ENCODE peak calls at places on chromosomes 4 and X, in six cellular contexts. N, Q, M, T, C and V are unnamed samples.

GRCh38 chr4:15955670-15956069 is 7.3 kb downstream of the FGFBP2 start:
- DNase-seq in N (no peak), Q (no peak), M (no peak), C (peak), T (no peak), V (no peak)

GRCh38 chr4:8328866-8329559 is 59.5 kb downstream of the HTRA3 start:
- DNase-seq in N (no peak), Q (no peak), C (no peak), M (no peak), T (peak), V (peak)

GRCh38 chrX:39773923-39774803 is 323.6 kb downstream of the BCOR start:
- DNase-seq in Q (no peak), T (no peak), N (no peak), M (no peak), C (no peak), V (no peak)

GRCh38 chr4:147927377-147928137 is 195.7 kb downstream of the ARHGAP10 start:
- DNase-seq in N (no peak), Q (no peak), M (no peak), T (no peak), C (peak), V (no peak)

GRCh38 chr4:143307536-143307935 is 29.1 kb upstream of the GAB1 start:
- DNase-seq in N (no peak), C (no peak), Q (no peak), T (no peak), M (no peak), V (no peak)

GRCh38 chr4:89258506-89258905 is 49.1 kb downstream of the GPRIN3 start:
- DNase-seq in T (no peak), C (peak), N (no peak), M (no peak), Q (no peak), V (no peak)

GRCh38 chrX:39859991-39860861 is 237.5 kb downstream of the BCOR start:
- DNase-seq in Q (no peak), M (no peak), C (peak), N (no peak), T (no peak), V (peak)

GRCh38 chr4:1683371-1683902 is 676 bp downstream of the FAM53A start:
- DNase-seq in N (peak), Q (no peak), M (no peak), C (peak), T (no peak), V (no peak)

GRCh38 chrX:97547873-97548578 is 664.3 kb downstream of the RPA4 start:
- DNase-seq in C (peak), N (no peak), Q (no peak), M (no peak), T (no peak), V (no peak)

GRCh38 chr4:122015203-122015602 is 63.3 kb upstream of the TRPC3 start:
- DNase-seq in T (no peak), Q (no peak), M (no peak), N (no peak), C (no peak), V (no peak)

GRCh38 chrX:40171513-40172168 is 73.9 kb upstream of the BCOR start:
- DNase-seq in M (peak), C (peak), T (no peak), Q (no peak), N (no peak), V (peak)

GRCh38 chr4:148060264-148061138 is 328.6 kb downstream of the ARHGAP10 start:
- DNase-seq in N (no peak), C (no peak), Q (no peak), M (no peak), T (no peak), V (no peak)

GRCh38 chr4:169272265-169272886 is 1.6 kb upstream of the SH3RF1 start:
- DNase-seq in T (no peak), Q (no peak), M (no peak), C (no peak), N (no peak), V (no peak)

GRCh38 chr4:986428-986948 is 356 bp upstream of the IDUA start:
- DNase-seq in M (no peak), C (no peak), Q (no peak), T (no peak), N (no peak), V (no peak)

GRCh38 chr4:126604273-126604867 is 1028.4 kb upstream of the INTU start:
- DNase-seq in C (peak), T (no peak), N (no peak), M (no peak), Q (no peak), V (no peak)

GRCh38 chrX:1673337-1673736 is 58.5 kb downstream of the ASMT start:
- DNase-seq in M (no peak), C (peak), T (no peak), N (no peak), Q (no peak), V (no peak)

GRCh38 chrX:100647739-100648138 is 3.7 kb downstream of the SRPX2 start:
- DNase-seq in M (no peak), C (no peak), N (no peak), T (no peak), Q (no peak), V (no peak)

GRCh38 chrX:97740886-97741285 is 857.2 kb downstream of the RPA4 start:
- DNase-seq in M (no peak), N (no peak), T (no peak), C (no peak), Q (no peak), V (no peak)

GRCh38 chr4:145583656-145584055 is 35.5 kb upstream of the MMAA start:
- DNase-seq in T (no peak), M (no peak), Q (no peak), C (no peak), N (no peak), V (no peak)

GRCh38 chrX:49915352-49916222 is 6.8 kb upstream of the CLCN5 start:
- DNase-seq in T (no peak), Q (no peak), M (no peak), C (peak), N (peak), V (peak)

GRCh38 chrX:79259073-79259689 is 108.0 kb downstream of the ITM2A start:
- DNase-seq in C (no peak), N (no peak), Q (no peak), M (no peak), T (no peak), V (no peak)

GRCh38 chrX:57074458-57074857 is 46.9 kb downstream of the SPIN2B start:
- DNase-seq in T (no peak), M (no peak), C (no peak), N (no peak), Q (no peak), V (no peak)

GRCh38 chr4:128776794-128777216 is 32.7 kb upstream of the JADE1 start:
- DNase-seq in T (no peak), C (no peak), N (no peak), M (peak), Q (no peak), V (peak)

GRCh38 chrX:9171841-9172240 is 137.9 kb upstream of the FAM9B start:
- DNase-seq in Q (no peak), N (no peak), M (no peak), T (no peak), C (no peak), V (no peak)

GRCh38 chr4:186566068-186566467 is 10.7 kb upstream of the MTNR1A start:
- DNase-seq in Q (no peak), M (no peak), C (no peak), N (no peak), T (no peak), V (no peak)

GRCh38 chr4:186570193-186570996 is 15.0 kb upstream of the MTNR1A start:
- DNase-seq in C (no peak), N (no peak), M (no peak), T (no peak), Q (no peak), V (no peak)

GRCh38 chr4:186563761-186564160 is 8.4 kb upstream of the MTNR1A start:
- DNase-seq in T (no peak), C (no peak), M (no peak), Q (no peak), N (no peak), V (no peak)

GRCh38 chr4:186569533-186570192 is 14.3 kb upstream of the MTNR1A start:
- DNase-seq in Q (no peak), M (no peak), T (no peak), N (no peak), C (no peak), V (no peak)
- H3K27ac ChIP-seq in Q (no peak), M (no peak), T (no peak), N (no peak), C (no peak), V (no peak)

DNA sequence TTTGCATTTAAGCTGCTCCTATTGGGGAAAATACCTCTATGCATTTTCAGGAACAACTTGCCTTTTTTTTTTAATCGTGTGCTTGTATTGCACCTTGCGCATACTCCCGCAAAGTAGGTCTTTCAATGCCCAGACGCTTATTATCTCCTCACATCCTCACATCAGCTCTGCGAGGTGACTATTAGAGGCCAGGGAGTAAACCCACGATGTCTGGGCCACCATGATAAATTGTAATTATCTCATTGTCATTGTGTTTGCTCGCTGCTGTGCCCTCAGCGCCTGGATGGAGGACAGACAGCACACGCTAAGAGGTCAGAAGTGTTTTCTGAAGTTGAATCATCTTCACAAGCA is 974 bp upstream of the RELL1 start:
- DNase-seq in C (no peak), Q (no peak), T (no peak), M (no peak), N (no peak), V (no peak)
- H3K27ac ChIP-seq in C (no peak), Q (peak), T (peak), M (peak), N (peak), V (peak)

GRCh38 chr4:38684951-38685350 is 21.0 kb downstream of the KLF3 start:
- DNase-seq in T (no peak), N (no peak), Q (no peak), C (no peak), M (no peak), V (no peak)
- H3K27ac ChIP-seq in T (peak), N (peak), Q (no peak), C (no peak), M (no peak), V (no peak)

DNA sequence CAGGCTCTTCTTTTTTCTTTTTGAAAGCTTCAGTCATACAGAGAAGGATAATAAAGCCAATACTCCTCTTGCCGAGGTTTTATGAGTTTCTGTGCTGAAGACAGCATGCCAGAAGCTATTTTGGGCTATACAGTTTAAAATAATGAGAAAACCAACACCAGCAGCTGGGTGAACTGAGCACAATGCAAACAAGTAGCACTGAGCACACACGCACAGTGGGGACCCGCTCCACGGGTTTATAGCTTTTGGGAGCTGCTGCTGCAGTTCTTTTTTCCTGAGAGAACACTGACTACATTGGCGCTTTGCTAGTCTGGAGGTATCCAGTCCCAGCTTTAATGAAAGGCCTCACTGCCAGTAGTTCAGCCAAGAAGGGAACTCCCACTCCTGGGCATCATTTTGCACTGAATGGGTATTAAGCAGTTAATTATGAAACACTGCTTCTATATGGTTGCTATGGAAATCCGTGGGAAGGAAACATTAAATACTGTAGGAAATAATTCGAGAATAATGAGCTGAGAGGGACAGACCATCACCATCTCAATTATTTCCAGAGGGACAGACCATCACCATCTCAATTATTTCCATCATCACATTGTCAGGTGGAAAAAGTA is 184.4 kb upstream of the CTSO start:
- DNase-seq in M (no peak), N (no peak), T (no peak), C (peak), Q (no peak), V (no peak)
- H3K27ac ChIP-seq in M (no peak), N (no peak), T (no peak), C (no peak), Q (no peak), V (no peak)

DNA sequence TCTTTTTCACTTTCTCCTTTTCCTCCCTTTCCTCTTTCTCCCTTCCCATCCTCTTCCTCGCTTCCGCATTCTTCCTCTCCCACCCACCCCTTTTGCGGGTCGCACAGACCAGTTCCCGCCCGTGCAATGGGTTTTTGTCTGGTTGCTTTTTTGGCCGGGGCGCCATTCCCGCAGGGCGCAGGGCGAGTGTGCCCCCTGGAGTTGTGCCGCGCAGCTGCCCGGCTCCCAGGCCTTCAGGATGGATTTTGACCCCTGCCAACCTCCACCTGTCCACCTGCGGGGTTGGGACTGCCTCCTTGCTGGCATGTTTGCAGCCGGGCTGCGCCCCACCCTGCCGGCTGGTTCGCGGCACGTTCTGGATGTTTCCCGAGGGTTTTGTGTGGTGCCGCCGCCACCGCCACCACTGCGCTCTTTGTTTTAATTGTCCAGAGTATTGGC is 578 bp upstream of the SEL1L3 start:
- DNase-seq in M (peak), N (no peak), C (peak), Q (peak), T (no peak), V (no peak)
- H3K27ac ChIP-seq in M (peak), N (no peak), C (peak), Q (no peak), T (no peak), V (no peak)

GRCh38 chr4:111985386-111985890 is 159.8 kb upstream of the FAM241A start:
- DNase-seq in C (peak), T (no peak), N (no peak), Q (no peak), M (no peak), V (no peak)
- H3K27ac ChIP-seq in C (peak), T (no peak), N (no peak), Q (no peak), M (no peak), V (no peak)